ENCODE peak calls at places on chromosomes 3 and 15, in four cellular contexts. One of them, this sample, is unnamed.

GRCh38 chr15:89492111-89492641 is 4.2 kb downstream of the RHCG start:
- DNase-seq in tibial artery: no peak
- DNase-seq in CD8-positive, alpha-beta T cell: no peak
- DNase-seq in GM12865: no peak
- DNase-seq in this sample: no peak

GRCh38 chr3:122609798-122610559 is 32.5 kb downstream of the PARP15 start:
- DNase-seq in tibial artery: no peak
- DNase-seq in CD8-positive, alpha-beta T cell: no peak
- DNase-seq in GM12865: peak
- DNase-seq in this sample: no peak

GRCh38 chr3:114221881-114222264 is 15.5 kb downstream of the ZNF80 start:
- DNase-seq in tibial artery: no peak
- DNase-seq in CD8-positive, alpha-beta T cell: no peak
- DNase-seq in GM12865: no peak
- DNase-seq in this sample: no peak

GRCh38 chr3:52253314-52254260 is 8.0 kb downstream of the PPM1M start:
- DNase-seq in tibial artery: peak
- DNase-seq in CD8-positive, alpha-beta T cell: peak
- DNase-seq in GM12865: peak
- DNase-seq in this sample: no peak

GRCh38 chr3:99413504-99413903 is 224.9 kb upstream of the COL8A1 start:
- DNase-seq in tibial artery: no peak
- DNase-seq in CD8-positive, alpha-beta T cell: no peak
- DNase-seq in GM12865: no peak
- DNase-seq in this sample: no peak

GRCh38 chr3:46987485-46988401 is 8.3 kb downstream of the NBEAL2 start:
- DNase-seq in tibial artery: peak
- DNase-seq in CD8-positive, alpha-beta T cell: peak
- DNase-seq in GM12865: peak
- DNase-seq in this sample: peak

GRCh38 chr3:190319660-190320059 is 2.6 kb downstream of the CLDN1 start:
- DNase-seq in tibial artery: no peak
- DNase-seq in CD8-positive, alpha-beta T cell: no peak
- DNase-seq in GM12865: no peak
- DNase-seq in this sample: no peak

GRCh38 chr15:55527150-55527549 is 19.1 kb upstream of the DNAAF4 start:
- DNase-seq in tibial artery: no peak
- DNase-seq in CD8-positive, alpha-beta T cell: no peak
- DNase-seq in GM12865: no peak
- DNase-seq in this sample: no peak

GRCh38 chr15:76180321-76180720 is 120.5 kb downstream of the TMEM266 start:
- DNase-seq in tibial artery: no peak
- DNase-seq in CD8-positive, alpha-beta T cell: no peak
- DNase-seq in GM12865: no peak
- DNase-seq in this sample: no peak

GRCh38 chr3:30083315-30083714 is 523.1 kb upstream of the TGFBR2 start:
- DNase-seq in tibial artery: no peak
- DNase-seq in CD8-positive, alpha-beta T cell: no peak
- DNase-seq in GM12865: no peak
- DNase-seq in this sample: no peak

GRCh38 chr3:19931767-19932188 is 2.2 kb downstream of the EFHB start:
- DNase-seq in tibial artery: no peak
- DNase-seq in CD8-positive, alpha-beta T cell: no peak
- DNase-seq in GM12865: peak
- DNase-seq in this sample: no peak

GRCh38 chr15:31483053-31483923 is 156.7 kb downstream of the KLF13 start:
- DNase-seq in tibial artery: no peak
- DNase-seq in CD8-positive, alpha-beta T cell: peak
- DNase-seq in GM12865: peak
- DNase-seq in this sample: no peak

GRCh38 chr3:76753599-76753998 is 286.3 kb upstream of the ROBO2 start:
- DNase-seq in tibial artery: no peak
- DNase-seq in CD8-positive, alpha-beta T cell: no peak
- DNase-seq in GM12865: no peak
- DNase-seq in this sample: no peak

GRCh38 chr3:113211370-113212154 is at the start of gene BOC:
- DNase-seq in tibial artery: no peak
- DNase-seq in CD8-positive, alpha-beta T cell: no peak
- DNase-seq in GM12865: no peak
- DNase-seq in this sample: no peak
- TF ChIP-seq CTCF in tibial artery: no peak
- TF ChIP-seq CTCF in CD8-positive, alpha-beta T cell: no peak
- TF ChIP-seq CTCF in GM12865: no peak
- TF ChIP-seq CTCF in this sample: no peak

GRCh38 chr15:57592426-57592825 is 722 bp downstream of the MYZAP start:
- DNase-seq in tibial artery: no peak
- DNase-seq in CD8-positive, alpha-beta T cell: no peak
- DNase-seq in GM12865: no peak
- DNase-seq in this sample: no peak

GRCh38 chr15:57592836-57593420 is 1.2 kb downstream of the MYZAP start:
- DNase-seq in tibial artery: no peak
- DNase-seq in CD8-positive, alpha-beta T cell: no peak
- DNase-seq in GM12865: no peak
- DNase-seq in this sample: no peak

GRCh38 chr15:57589276-57590073 is 2.2 kb upstream of the MYZAP start:
- DNase-seq in tibial artery: peak
- DNase-seq in CD8-positive, alpha-beta T cell: no peak
- DNase-seq in GM12865: no peak
- DNase-seq in this sample: no peak

GRCh38 chr15:57591237-57591821 is 375 bp upstream of the MYZAP start:
- DNase-seq in tibial artery: no peak
- DNase-seq in CD8-positive, alpha-beta T cell: no peak
- DNase-seq in GM12865: no peak
- DNase-seq in this sample: no peak

GRCh38 chr15:57591822-57592367 is at the start of gene MYZAP:
- DNase-seq in tibial artery: peak
- DNase-seq in CD8-positive, alpha-beta T cell: peak
- DNase-seq in GM12865: no peak
- DNase-seq in this sample: no peak
- TF ChIP-seq CTCF in tibial artery: no peak
- TF ChIP-seq CTCF in CD8-positive, alpha-beta T cell: no peak
- TF ChIP-seq CTCF in GM12865: no peak
- TF ChIP-seq CTCF in this sample: no peak

DNA sequence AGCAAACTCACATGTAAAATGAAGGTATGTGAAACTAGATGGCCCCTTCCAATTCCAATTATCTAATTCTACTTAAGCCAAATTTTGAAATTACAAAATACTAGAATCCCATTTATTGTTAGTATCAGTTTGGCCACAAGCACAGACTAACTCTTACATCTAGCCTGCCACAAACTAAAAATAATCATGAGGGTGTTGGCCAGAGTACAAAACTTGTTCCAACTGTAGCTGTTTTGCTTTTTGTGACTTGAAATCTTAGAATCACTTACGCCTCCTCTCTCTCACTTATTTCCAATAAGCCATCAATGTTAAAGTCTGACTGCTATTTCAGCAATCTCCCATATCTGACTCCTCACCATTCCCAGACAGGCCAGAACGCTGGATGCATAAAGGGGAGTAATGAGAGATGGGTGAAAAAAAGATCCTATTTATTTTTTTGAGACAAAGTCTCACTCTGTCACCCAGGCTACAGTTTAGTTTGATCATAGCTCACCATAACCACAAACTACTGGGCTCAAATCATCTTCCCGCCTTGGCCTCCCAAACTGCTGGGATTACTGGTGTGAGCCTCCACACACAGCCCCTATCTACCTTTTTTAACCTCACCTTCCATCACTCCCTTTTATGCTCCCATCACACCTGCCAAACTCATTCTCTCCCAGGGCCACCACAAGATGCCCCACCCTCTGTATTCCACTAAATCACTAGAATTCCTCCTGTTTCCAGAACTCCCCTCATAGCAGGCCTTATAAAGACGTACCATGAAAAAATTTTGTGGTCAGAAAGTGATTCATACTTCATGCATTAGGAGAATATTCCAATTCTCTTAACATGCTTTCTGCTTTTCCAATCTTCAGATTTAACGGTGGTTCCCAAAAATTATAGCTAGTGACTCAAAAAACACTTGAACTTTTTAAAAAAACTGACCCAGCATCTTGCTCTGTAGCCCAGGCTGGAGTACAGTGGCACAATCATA is 36.5 kb downstream of the ATOSA start:
- DNase-seq in tibial artery: no peak
- DNase-seq in CD8-positive, alpha-beta T cell: no peak
- DNase-seq in GM12865: no peak
- DNase-seq in this sample: no peak
- TF ChIP-seq CTCF in tibial artery: no peak
- TF ChIP-seq CTCF in CD8-positive, alpha-beta T cell: no peak
- TF ChIP-seq CTCF in GM12865: no peak
- TF ChIP-seq CTCF in this sample: no peak

GRCh38 chr3:148459931-148460513 is 237.7 kb upstream of the AGTR1 start:
- DNase-seq in tibial artery: no peak
- DNase-seq in CD8-positive, alpha-beta T cell: no peak
- DNase-seq in GM12865: peak
- DNase-seq in this sample: no peak
- TF ChIP-seq CTCF in tibial artery: peak
- TF ChIP-seq CTCF in CD8-positive, alpha-beta T cell: no peak
- TF ChIP-seq CTCF in GM12865: no peak
- TF ChIP-seq CTCF in this sample: no peak

This sample was measured in tibial nerve.